ENCODE peak calls at places on chromosomes 6 and 20, in four cellular contexts. B, T, I and R are unnamed samples.
A peak's percentile ranks its signal among the peaks of the same experiment; 100 is the strongest.

GRCh38 chr6:17103715-17104114 is 1.9 kb downstream of the STMND1 start:
- DNase-seq in B (no peak), T (no peak), I (peak; percentile 14), R (no peak)

GRCh38 chr20:46720776-46721425 is 11.5 kb downstream of the SLC2A10 start:
- DNase-seq in B (no peak), T (no peak), I (no peak), R (no peak)

GRCh38 chr6:131652472-131652871 is 15.4 kb downstream of the ENPP3 start:
- DNase-seq in B (no peak), T (no peak), I (peak; percentile 21), R (no peak)

GRCh38 chr6:152093711-152094110 is 286.2 kb downstream of the ESR1 start:
- DNase-seq in B (no peak), T (no peak), I (no peak), R (no peak)

GRCh38 chr20:24910461-24910860 is 38.6 kb upstream of the CST7 start:
- DNase-seq in B (no peak), T (no peak), I (no peak), R (no peak)

GRCh38 chr6:169722362-169723199 is 1.7 kb downstream of the PHF10 start:
- DNase-seq in B (peak; percentile 64), T (peak; percentile 58), I (peak; percentile 68), R (no peak)

GRCh38 chr20:775679-776135 is 7.4 kb upstream of the SLC52A3 start:
- DNase-seq in B (no peak), T (no peak), I (no peak), R (no peak)

GRCh38 chr6:86858970-86859369 is 78.4 kb upstream of the HTR1E start:
- DNase-seq in B (no peak), T (no peak), I (no peak), R (no peak)

GRCh38 chr6:28589234-28589951 is 63.7 kb downstream of the GPX5 start:
- DNase-seq in B (no peak), T (no peak), I (peak; percentile 94), R (no peak)

GRCh38 chr6:23526519-23526918 is 599.5 kb upstream of the NRSN1 start:
- DNase-seq in B (no peak), T (no peak), I (no peak), R (no peak)

GRCh38 chr6:123564363-123564762 is 72.4 kb downstream of the TRDN start:
- DNase-seq in B (no peak), T (no peak), I (no peak), R (no peak)

GRCh38 chr20:1462001-1462400 is 4.6 kb downstream of the NSFL1C start:
- DNase-seq in B (no peak), T (no peak), I (no peak), R (no peak)

GRCh38 chr6:69026243-69026642 is 391.2 kb downstream of the ADGRB3 start:
- DNase-seq in B (no peak), T (no peak), I (no peak), R (no peak)

GRCh38 chr20:19275630-19276071 is 63.2 kb downstream of the SLC24A3 start:
- DNase-seq in B (peak; percentile 56), T (peak; percentile 78), I (peak; percentile 70), R (no peak)

GRCh38 chr20:3744806-3745685 is 12.6 kb downstream of the HSPA12B start:
- DNase-seq in B (peak; percentile 92), T (peak; percentile 82), I (peak; percentile 88), R (no peak)

GRCh38 chr6:15690451-15690961 is 27.7 kb upstream of the DTNBP1 start:
- DNase-seq in B (no peak), T (no peak), I (peak; percentile 16), R (no peak)

GRCh38 chr20:2169456-2170088 is 67.9 kb downstream of the STK35 start:
- DNase-seq in B (no peak), T (no peak), I (no peak), R (no peak)

DNA sequence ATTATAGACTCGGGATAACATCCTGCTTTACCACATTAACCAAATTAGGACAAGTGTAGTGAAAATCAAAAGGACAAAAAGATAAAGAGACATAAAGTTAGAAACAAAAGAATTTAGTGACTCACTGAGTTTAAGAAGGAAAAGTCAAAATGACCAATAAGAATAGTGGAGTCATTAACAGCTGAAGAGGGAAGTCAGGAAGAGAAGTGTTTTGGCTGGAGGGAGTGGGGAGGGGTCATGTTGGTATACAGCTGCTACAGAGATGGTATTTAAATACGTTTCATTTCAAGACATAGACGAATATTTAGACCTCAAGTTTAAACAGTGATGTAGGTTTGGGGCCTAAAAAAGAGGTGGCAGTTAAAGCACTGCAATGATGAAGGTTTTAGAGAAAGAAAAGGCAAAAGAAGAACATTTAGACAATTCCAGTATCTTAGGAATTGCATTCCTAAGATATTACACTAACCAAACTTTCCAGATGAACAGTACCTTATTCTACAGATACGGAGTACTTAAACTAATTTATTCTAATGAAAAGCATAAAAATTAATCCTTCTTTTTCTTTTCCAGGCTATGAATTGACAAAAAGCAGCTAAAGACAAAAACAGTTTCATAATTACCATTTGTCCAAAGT is 10.6 kb downstream of the FKBP5 start:
- DNase-seq in B (no peak), T (no peak), I (no peak), R (no peak)
- TF ChIP-seq CTCF in B (no peak), T (no peak), I (no peak), R (no peak)

GRCh38 chr20:49267327-49267726 is 10.5 kb downstream of the ZNFX1 start:
- DNase-seq in B (no peak), T (no peak), I (no peak), R (no peak)

GRCh38 chr20:49272654-49273053 is 5.2 kb downstream of the ZNFX1 start:
- DNase-seq in B (no peak), T (no peak), I (no peak), R (no peak)

GRCh38 chr20:49270177-49270576 is 7.7 kb downstream of the ZNFX1 start:
- DNase-seq in B (no peak), T (no peak), I (peak; percentile 34), R (no peak)

GRCh38 chr20:49270736-49271135 is 7.1 kb downstream of the ZNFX1 start:
- DNase-seq in B (no peak), T (no peak), I (no peak), R (no peak)

GRCh38 chr20:49268600-49269365 is 9.1 kb downstream of the ZNFX1 start:
- DNase-seq in B (no peak), T (no peak), I (no peak), R (no peak)
- TF ChIP-seq CTCF in B (no peak), T (no peak), I (no peak), R (no peak)

GRCh38 chr20:9458075-9458818 is 56.1 kb upstream of the LAMP5 start:
- DNase-seq in B (no peak), T (no peak), I (peak; percentile 64), R (no peak)
- TF ChIP-seq CTCF in B (peak; percentile 38), T (peak; percentile 32), I (no peak), R (peak; percentile 47)

DNA sequence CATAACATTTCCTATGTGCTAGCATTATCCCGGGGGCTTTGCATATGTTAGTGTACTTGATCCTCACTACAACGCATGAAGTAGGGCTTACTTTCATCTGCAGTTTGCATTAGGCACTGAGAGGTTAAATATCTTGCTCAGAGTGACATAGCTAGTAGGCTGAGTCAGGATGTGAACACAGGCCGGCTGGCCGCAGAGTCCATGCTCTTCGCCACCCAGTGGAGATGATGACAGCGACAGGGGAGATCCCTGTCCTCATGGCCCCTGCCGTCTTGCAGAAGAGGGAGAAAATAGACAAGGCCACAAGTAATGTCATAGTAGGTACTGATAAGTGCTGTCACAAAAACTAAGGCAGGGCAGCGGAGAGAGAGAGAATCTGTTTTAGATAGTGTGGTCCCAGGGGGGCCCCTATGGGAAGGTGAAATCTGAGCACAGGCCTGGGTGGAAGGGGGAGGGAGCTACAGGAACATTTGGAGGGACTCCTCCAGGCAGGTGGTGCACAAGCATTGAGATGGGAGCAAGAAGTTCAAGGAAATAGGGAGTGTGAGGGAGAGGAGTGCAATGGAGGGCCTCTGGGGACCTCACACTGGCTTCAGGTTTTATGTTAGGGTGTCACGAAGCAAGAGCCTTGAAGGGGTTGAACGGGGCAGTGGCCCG is 46.8 kb downstream of the LYRM4 start:
- DNase-seq in B (no peak), T (no peak), I (no peak), R (no peak)
- TF ChIP-seq CTCF in B (no peak), T (no peak), I (no peak), R (no peak)

GRCh38 chr20:18058661-18059467 is 1.1 kb upstream of the OVOL2 start:
- DNase-seq in B (peak; percentile 65), T (peak; percentile 36), I (peak; percentile 18), R (no peak)
- TF ChIP-seq CTCF in B (no peak), T (no peak), I (no peak), R (peak; percentile 18)

GRCh38 chr6:33812669-33813068 is 8.9 kb upstream of the MLN start:
- DNase-seq in B (peak; percentile 56), T (no peak), I (peak; percentile 51), R (peak; percentile 81)
- TF ChIP-seq CTCF in B (peak; percentile 20), T (peak; percentile 39), I (peak; percentile 9), R (peak; percentile 76)

DNA sequence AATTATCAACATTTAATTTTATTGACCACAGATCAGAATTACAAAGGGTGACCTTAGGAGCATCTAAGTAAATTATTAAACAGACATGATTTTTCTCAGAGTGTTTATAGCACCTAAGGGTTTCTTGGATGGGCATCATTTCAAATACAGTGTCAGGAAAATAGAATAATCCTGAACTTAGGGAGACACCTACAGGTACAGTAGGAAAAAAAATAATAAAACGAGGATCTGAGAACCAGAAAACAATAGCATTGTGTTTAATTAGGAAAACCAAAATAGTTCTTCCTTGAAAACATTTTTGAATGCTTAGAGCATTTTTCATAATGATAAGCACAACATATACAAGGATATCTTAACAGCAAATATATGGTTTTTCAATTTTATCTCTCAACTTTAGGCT is 39.2 kb downstream of the MMUT start:
- DNase-seq in B (no peak), T (no peak), I (peak; percentile 23), R (no peak)
- TF ChIP-seq CTCF in B (no peak), T (no peak), I (peak; percentile 43), R (no peak)